ENCODE peak calls at places on chromosomes 16 and 17, in eight cellular contexts. I is HTR-8/SVneo; Y is tibial artery; B is skeletal muscle cell; E is activated gamma-delta T cell; U is T-helper 1 cell; C is stimulated activated effector memory CD8-positive, alpha-beta T cell treated with anti-CD3 and anti-CD28 coated beads, Interleukin-12 subunit alpha, Interleukin-12 subunit beta, amount 100 ng/mL, for 72 hours; F is renal cortical epithelial cell. L is an unnamed sample.

GRCh38 chr17:72117748-72118587 is 2.9 kb upstream of the SOX9 start:
- DNase-seq in I (no peak), Y (no peak), B (no peak), E (no peak), U (no peak), C (no peak), F (no peak), L (no peak)

GRCh38 chr17:80087346-80088265 is 13.8 kb upstream of the GAA start:
- DNase-seq in I (no peak), Y (no peak), B (no peak), E (no peak), U (no peak), C (no peak), F (no peak), L (peak; percentile 68)

GRCh38 chr16:80362816-80363215 is 178.0 kb upstream of the DYNLRB2 start:
- DNase-seq in I (no peak), Y (no peak), B (no peak), E (no peak), U (no peak), C (no peak), F (no peak), L (no peak)

GRCh38 chr17:29364691-29365090 is 25.5 kb upstream of the TAOK1 start:
- DNase-seq in I (no peak), Y (no peak), B (no peak), E (no peak), U (no peak), C (no peak), F (no peak), L (no peak)

GRCh38 chr17:9715503-9716016 is 70.2 kb downstream of the USP43 start:
- DNase-seq in I (no peak), Y (no peak), B (no peak), E (no peak), U (no peak), C (no peak), F (no peak), L (no peak)

GRCh38 chr16:68356249-68356918 is 45.6 kb downstream of the PRMT7 start:
- DNase-seq in I (no peak), Y (no peak), B (no peak), E (peak; percentile 46), U (peak; percentile 88), C (peak; percentile 54), F (no peak), L (peak; percentile 76)

GRCh38 chr17:56292010-56292409 is 138.7 kb downstream of the ANKFN1 start:
- DNase-seq in I (no peak), Y (no peak), B (no peak), E (no peak), U (no peak), C (no peak), F (peak; percentile 69), L (no peak)

GRCh38 chr17:28953444-28954118 is 2.3 kb upstream of the PHF12 start:
- DNase-seq in I (peak; percentile 63), Y (peak; percentile 45), B (no peak), E (no peak), U (peak; percentile 41), C (peak; percentile 40), F (peak; percentile 38), L (no peak)

GRCh38 chr16:21703156-21703555 is 39.4 kb downstream of the OTOA start:
- DNase-seq in I (no peak), Y (no peak), B (no peak), E (no peak), U (no peak), C (no peak), F (no peak), L (no peak)

GRCh38 chr17:82970818-82971610 is 108.4 kb upstream of the METRNL start:
- DNase-seq in I (no peak), Y (no peak), B (no peak), E (no peak), U (no peak), C (no peak), F (no peak), L (no peak)

GRCh38 chr17:4469552-4469951 is 29.1 kb upstream of the SPNS2 start:
- DNase-seq in I (no peak), Y (no peak), B (no peak), E (no peak), U (no peak), C (no peak), F (no peak), L (no peak)

GRCh38 chr17:19508327-19508867 is 25.3 kb upstream of the SLC47A1 start:
- DNase-seq in I (no peak), Y (no peak), B (no peak), E (no peak), U (no peak), C (no peak), F (no peak), L (peak; percentile 79)

GRCh38 chr17:49162866-49163265 is 30.3 kb downstream of the B4GALNT2 start:
- DNase-seq in I (no peak), Y (no peak), B (no peak), E (no peak), U (no peak), C (no peak), F (no peak), L (no peak)

GRCh38 chr17:56929362-56929969 is 15.6 kb upstream of the TRIM25 start:
- DNase-seq in I (no peak), Y (no peak), B (no peak), E (no peak), U (no peak), C (no peak), F (peak; percentile 20), L (no peak)

GRCh38 chr17:13346081-13346533 is 255.6 kb downstream of the HS3ST3A1 start:
- DNase-seq in I (peak; percentile 11), Y (no peak), B (peak; percentile 96), E (no peak), U (no peak), C (no peak), F (peak; percentile 69), L (no peak)

GRCh38 chr16:9364721-9365693 is 273.6 kb downstream of the HAPSTR1 start:
- DNase-seq in I (no peak), Y (peak; percentile 94), B (no peak), E (no peak), U (no peak), C (no peak), F (peak; percentile 0), L (no peak)

GRCh38 chr16:10694306-10694705 is 424 bp downstream of the TEKT5 start:
- DNase-seq in I (no peak), Y (no peak), B (no peak), E (no peak), U (no peak), C (no peak), F (no peak), L (no peak)

GRCh38 chr16:2686912-2687507 is 4.7 kb downstream of the KCTD5 start:
- DNase-seq in I (no peak), Y (peak; percentile 59), B (no peak), E (no peak), U (peak; percentile 35), C (no peak), F (no peak), L (peak; percentile 83)